ENCODE peak calls at places on chromosomes 11 and 22, in nine cellular contexts. G is kidney glomerular epithelial cell, T is Ammon's horn, B is kidney epithelial cell, U is mammary epithelial cell, Z is PC-3, V is hypothalamus, W is NCI-H1694, D is GM12865. J is an unnamed sample.
A peak's percentile ranks its signal among the peaks of the same experiment; 100 is the strongest.

GRCh38 chr11:6077723-6078122 is 29.8 kb upstream of the OR56B4 start:
- DNase-seq in G (no peak), T (no peak), B (no peak), U (no peak), Z (no peak), V (no peak), W (no peak), D (no peak), J (no peak)

GRCh38 chr11:128839081-128839480 is 28.0 kb downstream of the KCNJ1 start:
- DNase-seq in G (no peak), T (no peak), B (no peak), U (no peak), Z (no peak), V (no peak), W (no peak), D (no peak), J (no peak)

GRCh38 chr22:44661070-44661469 is 40.9 kb upstream of the PRR5 start:
- DNase-seq in G (no peak), T (no peak), B (no peak), U (no peak), Z (no peak), V (no peak), W (no peak), D (no peak), J (no peak)

GRCh38 chr11:96781082-96781481 is 391.3 kb downstream of the JRKL start:
- DNase-seq in G (peak; percentile 85), T (no peak), B (no peak), U (peak; percentile 58), Z (peak; percentile 11), V (no peak), W (no peak), D (no peak), J (peak; percentile 69)

GRCh38 chr22:28810839-28811491 is 10.6 kb upstream of the XBP1 start:
- DNase-seq in G (no peak), T (peak; percentile 56), B (no peak), U (no peak), Z (no peak), V (no peak), W (no peak), D (no peak), J (no peak)

GRCh38 chr11:11467278-11467677 is 114.2 kb upstream of the CSNK2A3 start:
- DNase-seq in G (no peak), T (no peak), B (no peak), U (no peak), Z (peak; percentile 19), V (no peak), W (peak; percentile 3), D (no peak), J (no peak)

GRCh38 chr22:24601217-24602104 is 1.5 kb upstream of the GGT1 start:
- DNase-seq in G (no peak), T (no peak), B (no peak), U (no peak), Z (no peak), V (no peak), W (no peak), D (peak; percentile 43), J (peak; percentile 62)

GRCh38 chr11:15905815-15906214 is 450.5 kb downstream of the SOX6 start:
- DNase-seq in G (no peak), T (peak; percentile 40), B (no peak), U (no peak), Z (no peak), V (no peak), W (no peak), D (no peak), J (peak; percentile 3)

GRCh38 chr22:39364646-39365405 is 15.0 kb downstream of the SYNGR1 start:
- DNase-seq in G (no peak), T (no peak), B (no peak), U (no peak), Z (no peak), V (no peak), W (no peak), D (no peak), J (peak; percentile 56)

GRCh38 chr11:79006854-79007253 is 432.2 kb upstream of the NARS2 start:
- DNase-seq in G (no peak), T (no peak), B (no peak), U (no peak), Z (no peak), V (no peak), W (no peak), D (no peak), J (no peak)

GRCh38 chr11:128424867-128425285 is 162.5 kb downstream of the ETS1 start:
- DNase-seq in G (no peak), T (no peak), B (no peak), U (no peak), Z (no peak), V (no peak), W (no peak), D (no peak), J (peak; percentile 80)

GRCh38 chr22:19696504-19697276 is 17.6 kb upstream of the SEPTIN5 start:
- DNase-seq in G (no peak), T (no peak), B (no peak), U (no peak), Z (no peak), V (no peak), W (no peak), D (no peak), J (no peak)

GRCh38 chr11:59358595-59358994 is at the start of gene OR5AN1:
- DNase-seq in G (no peak), T (no peak), B (no peak), U (no peak), Z (no peak), V (no peak), W (no peak), D (no peak), J (no peak)

GRCh38 chr11:79200398-79201070 is 240.3 kb downstream of the TENM4 start:
- DNase-seq in G (no peak), T (no peak), B (no peak), U (peak; percentile 52), Z (no peak), V (no peak), W (no peak), D (no peak), J (peak; percentile 32)

GRCh38 chr11:128279861-128280260 is 307.5 kb downstream of the ETS1 start:
- DNase-seq in G (no peak), T (no peak), B (no peak), U (peak; percentile 26), Z (peak; percentile 23), V (no peak), W (no peak), D (no peak), J (peak; percentile 58)

GRCh38 chr11:58490827-58491226 is 17.1 kb downstream of the OR5B21 start:
- DNase-seq in G (no peak), T (no peak), B (no peak), U (no peak), Z (no peak), V (no peak), W (no peak), D (no peak), J (no peak)

J was measured in M059J.